ENCODE peak calls at places on chromosome 17, in five cellular contexts. C, K, V, U and L are unnamed samples.

GRCh38 chr17:39920218-39921210 is 2.1 kb upstream of the GSDMB start:
- DNase-seq in V (no peak), U (no peak), C (no peak), K (no peak), L (no peak)

GRCh38 chr17:1709403-1709891 is 730 bp downstream of the TLCD2 start:
- DNase-seq in C (peak; percentile 48), K (peak; percentile 54), V (no peak), U (no peak), L (no peak)

GRCh38 chr17:78044280-78044835 is 84.2 kb downstream of the TMC6 start:
- DNase-seq in K (no peak), V (no peak), C (no peak), U (no peak), L (no peak)

GRCh38 chr17:65324574-65324973 is 187.4 kb downstream of the RGS9 start:
- DNase-seq in C (no peak), U (no peak), K (no peak), V (no peak), L (no peak)

GRCh38 chr17:2949469-2950044 is 113.8 kb downstream of the OR1D5 start:
- DNase-seq in K (peak; percentile 65), U (peak; percentile 75), V (no peak), C (peak; percentile 22), L (peak; percentile 46)

GRCh38 chr17:11554542-11554941 is 43.7 kb upstream of the DNAH9 start:
- DNase-seq in U (no peak), V (no peak), K (no peak), C (no peak), L (no peak)

GRCh38 chr17:76995352-76996105 is 127.3 kb downstream of the MGAT5B start:
- DNase-seq in V (peak; percentile 42), U (no peak), K (no peak), C (peak; percentile 80), L (no peak)

GRCh38 chr17:62627219-62627903 is at the start of gene MRC2:
- DNase-seq in K (peak; percentile 80), U (peak; percentile 86), C (peak; percentile 82), V (peak; percentile 76), L (peak; percentile 89)

GRCh38 chr17:59107306-59107670 is 608 bp upstream of the TRIM37 start:
- DNase-seq in V (no peak), K (no peak), U (no peak), C (no peak), L (no peak)

GRCh38 chr17:10698116-10698818 is 873 bp downstream of the ADPRM start:
- DNase-seq in V (no peak), C (no peak), K (no peak), U (no peak), L (no peak)

GRCh38 chr17:81244358-81245023 is 5.4 kb downstream of the NDUFAF8 start:
- DNase-seq in C (no peak), V (no peak), U (no peak), K (peak; percentile 7), L (no peak)

GRCh38 chr17:66746736-66747135 is 88.2 kb upstream of the CACNG5 start:
- DNase-seq in K (no peak), U (no peak), V (no peak), C (no peak), L (no peak)

GRCh38 chr17:79619636-79620206 is 8.9 kb upstream of the RBFOX3 start:
- DNase-seq in U (peak; percentile 33), C (peak; percentile 31), K (no peak), V (peak; percentile 10), L (peak; percentile 48)

GRCh38 chr17:74598346-74599022 is 6.4 kb upstream of the CD300LD start:
- DNase-seq in C (no peak), K (no peak), V (no peak), U (no peak), L (no peak)

GRCh38 chr17:382644-383533 is 30.3 kb upstream of the RPH3AL start:
- DNase-seq in C (peak; percentile 77), V (peak; percentile 81), K (no peak), U (no peak), L (no peak)

GRCh38 chr17:12256380-12256995 is 235.8 kb downstream of the MAP2K4 start:
- DNase-seq in V (no peak), K (no peak), U (no peak), C (no peak), L (no peak)

GRCh38 chr17:73200476-73200875 is 7.6 kb downstream of the COG1 start:
- DNase-seq in V (no peak), K (no peak), U (peak; percentile 56), C (no peak), L (no peak)

GRCh38 chr17:27622160-27622559 is 8.8 kb upstream of the LGALS9 start:
- DNase-seq in K (no peak), U (no peak), V (no peak), C (no peak), L (no peak)

GRCh38 chr17:57412520-57413096 is 156.3 kb downstream of the MSI2 start:
- DNase-seq in V (no peak), K (no peak), C (no peak), U (no peak), L (no peak)

GRCh38 chr17:34771891-34772290 is 189.4 kb downstream of the CCT6B start:
- DNase-seq in U (no peak), K (no peak), V (no peak), C (no peak), L (no peak)

GRCh38 chr17:59328534-59329095 is 2.8 kb upstream of the YPEL2 start:
- DNase-seq in V (no peak), K (no peak), U (no peak), C (no peak), L (no peak)

GRCh38 chr17:235831-236640 is 54.6 kb upstream of the DOC2B start:
- DNase-seq in V (no peak), C (no peak), K (no peak), U (no peak), L (peak; percentile 55)

GRCh38 chr17:39636927-39637736 is at the start of gene STARD3:
- DNase-seq in U (peak; percentile 96), C (peak; percentile 97), K (peak; percentile 93), V (peak; percentile 94), L (peak; percentile 97)

GRCh38 chr17:66339563-66339962 is 37.1 kb downstream of the PRKCA start:
- DNase-seq in V (no peak), C (no peak), U (no peak), K (no peak), L (no peak)

GRCh38 chr17:78268960-78269892 is 37.8 kb downstream of the TMEM235 start:
- DNase-seq in C (peak; percentile 79), U (no peak), K (no peak), V (no peak), L (peak; percentile 73)

GRCh38 chr17:41480581-41480980 is 370 bp downstream of the KRT35 start:
- DNase-seq in U (no peak), C (no peak), V (no peak), K (no peak), L (peak; percentile 52)

GRCh38 chr17:79997004-79997673 is 38.5 kb downstream of the TBC1D16 start:
- DNase-seq in V (no peak), K (no peak), U (no peak), C (no peak), L (no peak)

GRCh38 chr17:53749178-53749577 is 73.5 kb upstream of the KIF2B start:
- DNase-seq in K (no peak), V (no peak), C (peak; percentile 60), U (no peak), L (no peak)

GRCh38 chr17:40316571-40317344 is 7.8 kb downstream of the RARA start:
- DNase-seq in K (peak; percentile 75), V (peak; percentile 69), U (peak; percentile 82), C (peak; percentile 79), L (peak; percentile 85)

GRCh38 chr17:40290629-40291296 is 3.1 kb downstream of the CDC6 start:
- DNase-seq in C (no peak), U (no peak), V (no peak), K (no peak), L (no peak)

GRCh38 chr17:67413399-67413798 is 36.3 kb downstream of the PITPNC1 start:
- DNase-seq in V (no peak), K (no peak), U (no peak), C (no peak), L (no peak)

GRCh38 chr17:3851461-3852100 is 5.5 kb upstream of the NCBP3 start:
- DNase-seq in V (no peak), K (no peak), C (no peak), U (peak; percentile 56), L (no peak)

GRCh38 chr17:1232331-1232730 is 37.9 kb upstream of the BHLHA9 start:
- DNase-seq in C (no peak), U (no peak), K (no peak), V (no peak), L (no peak)

GRCh38 chr17:40518401-40519088 is 17.1 kb upstream of the TNS4 start:
- DNase-seq in V (no peak), K (no peak), U (peak; percentile 37), C (peak; percentile 73), L (peak; percentile 61)

GRCh38 chr17:35449371-35449931 is 885 bp upstream of the SLFN13 start:
- DNase-seq in V (peak; percentile 43), K (peak; percentile 25), C (peak; percentile 42), U (peak; percentile 63), L (peak; percentile 65)

GRCh38 chr17:48625502-48626201 is 506 bp downstream of the HOXB9 start:
- DNase-seq in K (no peak), C (peak; percentile 75), U (no peak), V (peak; percentile 69), L (no peak)

GRCh38 chr17:67575325-67575724 is 142.4 kb upstream of the NOL11 start:
- DNase-seq in C (no peak), V (no peak), K (no peak), U (no peak), L (no peak)

GRCh38 chr17:20952183-20952582 is 90.6 kb downstream of the USP22 start:
- DNase-seq in U (no peak), V (no peak), C (no peak), K (no peak), L (no peak)

GRCh38 chr17:37770631-37771518 is 26.0 kb upstream of the HNF1B start:
- DNase-seq in U (no peak), K (no peak), C (peak; percentile 81), V (peak; percentile 80), L (peak; percentile 80)
- TF ChIP-seq CTCF in U (peak; percentile 20), K (peak; percentile 33), C (peak; percentile 82), V (peak; percentile 65), L (peak; percentile 65)

GRCh38 chr17:38322156-38322779 is 21.5 kb downstream of the GPR179 start:
- DNase-seq in K (peak; percentile 64), C (peak; percentile 74), U (no peak), V (peak; percentile 83), L (peak; percentile 84)
- TF ChIP-seq CTCF in K (peak; percentile 78), C (peak; percentile 82), U (peak; percentile 86), V (peak; percentile 90), L (peak; percentile 83)

GRCh38 chr17:33106525-33107162 is 115.0 kb downstream of the SPACA3 start:
- DNase-seq in V (no peak), U (peak; percentile 11), K (no peak), C (no peak), L (no peak)
- TF ChIP-seq CTCF in V (no peak), U (no peak), K (no peak), C (peak; percentile 12), L (no peak)

GRCh38 chr17:33509331-33509730 is 216.2 kb upstream of the ASIC2 start:
- DNase-seq in V (no peak), K (no peak), U (no peak), C (no peak), L (no peak)
- TF ChIP-seq CTCF in V (no peak), K (no peak), U (no peak), C (no peak), L (no peak)

GRCh38 chr17:47618416-47618815 is 31.3 kb upstream of the KPNB1 start:
- DNase-seq in C (no peak), V (no peak), K (no peak), U (no peak), L (no peak)
- TF ChIP-seq CTCF in C (peak; percentile 52), V (no peak), K (no peak), U (no peak), L (no peak)